ENCODE peak calls at places on chromosomes 12 and 14, in four cellular contexts. K, B, C and N are unnamed samples.
A peak's percentile ranks its signal among the peaks of the same experiment; 100 is the strongest.

GRCh38 chr14:70188292-70188607 is 501 bp downstream of the SLC8A3 start:
- DNase-seq in K (peak; percentile 39), B (peak; percentile 67), C (no peak), N (no peak)

GRCh38 chr12:60123443-60124000 is 527.7 kb downstream of the SLC16A7 start:
- DNase-seq in K (no peak), B (no peak), C (no peak), N (no peak)

GRCh38 chr14:52844262-52845060 is 53.1 kb upstream of the GNPNAT1 start:
- DNase-seq in K (peak; percentile 57), B (no peak), C (no peak), N (no peak)

GRCh38 chr14:28785096-28785952 is 18.7 kb downstream of the FOXG1 start:
- DNase-seq in K (peak; percentile 91), B (no peak), C (no peak), N (no peak)

GRCh38 chr14:23665302-23666016 is 29.3 kb downstream of the DHRS2 start:
- DNase-seq in K (no peak), B (no peak), C (no peak), N (no peak)

GRCh38 chr14:76580967-76581366 is 180.3 kb upstream of the VASH1 start:
- DNase-seq in K (no peak), B (no peak), C (no peak), N (no peak)

GRCh38 chr12:43638786-43639185 is 86.8 kb upstream of the ADAMTS20 start:
- DNase-seq in K (no peak), B (no peak), C (no peak), N (no peak)

GRCh38 chr12:114026805-114027204 is 60.7 kb upstream of the RBM19 start:
- DNase-seq in K (no peak), B (no peak), C (no peak), N (no peak)

GRCh38 chr12:57815177-57816000 is 3.1 kb downstream of the AVIL start:
- DNase-seq in K (peak; percentile 90), B (no peak), C (no peak), N (no peak)

GRCh38 chr12:122275459-122275858 is 9.2 kb upstream of the VPS33A start:
- DNase-seq in K (no peak), B (no peak), C (no peak), N (no peak)

GRCh38 chr14:37864861-37865718 is 269.7 kb downstream of the TTC6 start:
- DNase-seq in K (no peak), B (no peak), C (no peak), N (no peak)

GRCh38 chr12:29733060-29733459 is 50.7 kb downstream of the TMTC1 start:
- DNase-seq in K (no peak), B (no peak), C (no peak), N (no peak)

GRCh38 chr14:68671899-68672298 is 121.0 kb downstream of the ZFP36L1 start:
- DNase-seq in K (no peak), B (no peak), C (no peak), N (no peak)

GRCh38 chr14:74871819-74872218 is 4.1 kb downstream of the PROX2 start:
- DNase-seq in K (no peak), B (no peak), C (no peak), N (no peak)

GRCh38 chr12:90896164-90896563 is 58.8 kb downstream of the CCER1 start:
- DNase-seq in K (no peak), B (no peak), C (no peak), N (no peak)

GRCh38 chr14:93994919-93995682 is 2.0 kb upstream of the CCDC197 start:
- DNase-seq in K (peak; percentile 67), B (no peak), C (no peak), N (no peak)

GRCh38 chr14:81681466-81681865 is 147.8 kb upstream of the SEL1L start:
- DNase-seq in K (no peak), B (no peak), C (no peak), N (no peak)

GRCh38 chr14:22304324-22304723 is 284.7 kb downstream of the DAD1 start:
- DNase-seq in K (no peak), B (no peak), C (no peak), N (no peak)

GRCh38 chr14:53953002-53953827 is 3.4 kb downstream of the BMP4 start:
- DNase-seq in K (peak; percentile 86), B (peak; percentile 91), C (no peak), N (no peak)

GRCh38 chr12:13073191-13073590 is 29.0 kb downstream of the FAM234B start:
- DNase-seq in K (no peak), B (no peak), C (no peak), N (no peak)

GRCh38 chr12:132137483-132138125 is 6.5 kb downstream of the DDX51 start:
- DNase-seq in K (no peak), B (no peak), C (no peak), N (no peak)

GRCh38 chr12:88578274-88578673 is 2.0 kb downstream of the KITLG start:
- DNase-seq in K (no peak), B (no peak), C (no peak), N (no peak)
- H3K4me3 ChIP-seq in K (peak overlapping the region; percentile 83), B (peak overlapping the region; percentile 54), C (no peak overlapping the region), N (no peak overlapping the region)

DNA sequence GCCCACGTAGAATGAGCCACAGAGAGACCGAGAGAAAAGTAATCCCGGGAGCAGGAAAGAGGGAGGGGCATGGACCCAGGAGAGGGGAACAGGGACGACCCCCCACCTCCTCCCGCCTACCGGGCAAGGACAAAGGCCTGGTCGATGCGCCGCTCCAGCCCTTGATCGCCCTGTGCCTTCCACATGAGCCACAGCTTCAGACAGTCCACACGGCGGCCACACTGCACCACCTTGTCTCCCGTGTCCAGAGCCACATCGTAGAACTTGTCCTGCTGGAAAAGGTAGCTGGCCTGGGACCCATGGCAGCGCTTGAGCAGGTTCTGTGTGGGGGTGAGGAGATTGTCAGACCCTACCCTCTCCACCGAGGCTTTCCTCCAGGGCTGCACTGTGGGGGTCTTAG is 20.5 kb upstream of the ZNF740 start:
- DNase-seq in K (peak; percentile 44), B (no peak), C (no peak), N (no peak)
- H3K4me3 ChIP-seq in K (peak overlapping the region; percentile 29), B (no peak overlapping the region), C (no peak overlapping the region), N (no peak overlapping the region)

GRCh38 chr12:14570231-14570630 is 2.5 kb upstream of the PLBD1 start:
- DNase-seq in K (peak; percentile 27), B (no peak), C (no peak), N (no peak)

GRCh38 chr12:14571779-14572178 is 4.1 kb upstream of the PLBD1 start:
- DNase-seq in K (no peak), B (no peak), C (no peak), N (no peak)

GRCh38 chr12:14563051-14563450 is 4.6 kb downstream of the PLBD1 start:
- DNase-seq in K (no peak), B (no peak), C (no peak), N (no peak)

GRCh38 chr12:14564336-14564959 is 3.2 kb downstream of the PLBD1 start:
- DNase-seq in K (no peak), B (no peak), C (no peak), N (no peak)

GRCh38 chr12:14567311-14568195 is at the start of gene PLBD1:
- DNase-seq in K (peak; percentile 88), B (peak; percentile 95), C (no peak), N (no peak)
- H3K4me3 ChIP-seq in K (peak within 1 kb of the TSS; percentile 60), B (peak within 1 kb of the TSS; percentile 60), C (no peak within 1 kb of the TSS), N (no peak within 1 kb of the TSS)

DNA sequence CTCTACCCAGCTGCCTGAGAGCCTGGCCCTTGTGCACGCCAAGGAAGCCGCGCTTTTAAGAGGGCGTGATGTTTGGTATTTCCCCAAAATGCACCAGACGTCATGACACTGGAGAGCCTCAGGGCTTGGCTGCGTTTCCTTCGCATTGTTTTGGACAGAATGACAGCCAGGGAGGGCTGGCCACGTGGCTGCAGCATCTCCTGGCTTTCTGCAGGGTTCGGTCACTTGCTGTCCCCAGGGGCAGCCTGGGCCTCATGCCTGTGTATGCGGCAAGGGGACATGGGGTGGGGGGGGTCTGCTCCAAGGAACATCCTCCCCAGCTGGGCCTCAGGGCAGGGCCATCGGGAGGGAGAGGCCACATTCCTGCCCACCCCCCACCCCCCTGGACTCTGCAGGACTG is 16.2 kb upstream of the NUDT14 start:
- DNase-seq in K (no peak), B (no peak), C (no peak), N (no peak)
- H3K4me3 ChIP-seq in K (peak overlapping the region; percentile 59), B (no peak overlapping the region), C (no peak overlapping the region), N (no peak overlapping the region)

GRCh38 chr12:6871052-6871957 is 1.8 kb downstream of the SPSB2 start:
- DNase-seq in K (peak; percentile 36), B (peak; percentile 86), C (peak; percentile 21), N (no peak)
- H3K4me3 ChIP-seq in K (peak overlapping the region; percentile 99), B (peak overlapping the region; percentile 74), C (peak overlapping the region; percentile 99), N (no peak overlapping the region)